ENCODE peak calls at places on chromosomes 16 and 17, in eight cellular contexts. One of them, this sample, is unnamed.

GRCh38 chr17:73343739-73344454 is 32.1 kb upstream of the CDC42EP4 start:
- DNase-seq in IMR-90: no peak
- DNase-seq in activated T-cell treated with anti-CD3 and anti-CD28 coated beads for 24 hours: no peak
- DNase-seq in HEK293T: no peak
- DNase-seq in RWPE1: no peak
- DNase-seq in psoas muscle: no peak
- DNase-seq in SW480: peak; percentile 51
- DNase-seq in lung: no peak
- DNase-seq in this sample: no peak

GRCh38 chr17:78979780-78980623 is at the start of gene LGALS3BP:
- DNase-seq in IMR-90: peak; percentile 78
- DNase-seq in activated T-cell treated with anti-CD3 and anti-CD28 coated beads for 24 hours: no peak
- DNase-seq in HEK293T: no peak
- DNase-seq in RWPE1: peak; percentile 93
- DNase-seq in psoas muscle: peak; percentile 79
- DNase-seq in SW480: peak; percentile 93
- DNase-seq in lung: peak; percentile 79
- DNase-seq in this sample: peak; percentile 91

GRCh38 chr16:13529193-13529982 is 390.6 kb upstream of the ERCC4 start:
- DNase-seq in IMR-90: no peak
- DNase-seq in activated T-cell treated with anti-CD3 and anti-CD28 coated beads for 24 hours: no peak
- DNase-seq in HEK293T: no peak
- DNase-seq in RWPE1: no peak
- DNase-seq in psoas muscle: no peak
- DNase-seq in SW480: no peak
- DNase-seq in lung: no peak
- DNase-seq in this sample: no peak

GRCh38 chr17:38528101-38528500 is 77.7 kb downstream of the SRCIN1 start:
- DNase-seq in IMR-90: no peak
- DNase-seq in activated T-cell treated with anti-CD3 and anti-CD28 coated beads for 24 hours: no peak
- DNase-seq in HEK293T: no peak
- DNase-seq in RWPE1: no peak
- DNase-seq in psoas muscle: peak; percentile 13
- DNase-seq in SW480: no peak
- DNase-seq in lung: no peak
- DNase-seq in this sample: no peak

GRCh38 chr17:79960788-79961522 is 74.7 kb downstream of the TBC1D16 start:
- DNase-seq in IMR-90: peak; percentile 26
- DNase-seq in activated T-cell treated with anti-CD3 and anti-CD28 coated beads for 24 hours: no peak
- DNase-seq in HEK293T: no peak
- DNase-seq in RWPE1: no peak
- DNase-seq in psoas muscle: no peak
- DNase-seq in SW480: no peak
- DNase-seq in lung: no peak
- DNase-seq in this sample: no peak

GRCh38 chr16:85047867-85048455 is 20.4 kb downstream of the KIAA0513 start:
- DNase-seq in IMR-90: no peak
- DNase-seq in activated T-cell treated with anti-CD3 and anti-CD28 coated beads for 24 hours: no peak
- DNase-seq in HEK293T: no peak
- DNase-seq in RWPE1: no peak
- DNase-seq in psoas muscle: peak; percentile 40
- DNase-seq in SW480: no peak
- DNase-seq in lung: no peak
- DNase-seq in this sample: no peak

GRCh38 chr16:12211870-12212690 is 235.5 kb downstream of the SNX29 start:
- DNase-seq in IMR-90: no peak
- DNase-seq in activated T-cell treated with anti-CD3 and anti-CD28 coated beads for 24 hours: no peak
- DNase-seq in HEK293T: no peak
- DNase-seq in RWPE1: no peak
- DNase-seq in psoas muscle: no peak
- DNase-seq in SW480: no peak
- DNase-seq in lung: no peak
- DNase-seq in this sample: no peak

GRCh38 chr17:76527430-76528111 is 9.9 kb downstream of the CYGB start:
- DNase-seq in IMR-90: peak; percentile 80
- DNase-seq in activated T-cell treated with anti-CD3 and anti-CD28 coated beads for 24 hours: no peak
- DNase-seq in HEK293T: no peak
- DNase-seq in RWPE1: no peak
- DNase-seq in psoas muscle: peak; percentile 85
- DNase-seq in SW480: peak; percentile 83
- DNase-seq in lung: peak; percentile 57
- DNase-seq in this sample: no peak

GRCh38 chr16:68737046-68737729 is at the start of gene CDH1:
- DNase-seq in IMR-90: no peak
- DNase-seq in activated T-cell treated with anti-CD3 and anti-CD28 coated beads for 24 hours: no peak
- DNase-seq in HEK293T: peak; percentile 60
- DNase-seq in RWPE1: peak; percentile 99
- DNase-seq in psoas muscle: no peak
- DNase-seq in SW480: peak; percentile 85
- DNase-seq in lung: peak; percentile 93
- DNase-seq in this sample: peak; percentile 84

GRCh38 chr17:68101075-68101991 is 65.8 kb downstream of the KPNA2 start:
- DNase-seq in IMR-90: peak; percentile 93
- DNase-seq in activated T-cell treated with anti-CD3 and anti-CD28 coated beads for 24 hours: peak; percentile 48
- DNase-seq in HEK293T: peak; percentile 77
- DNase-seq in RWPE1: peak; percentile 87
- DNase-seq in psoas muscle: peak; percentile 98
- DNase-seq in SW480: peak; percentile 96
- DNase-seq in lung: peak; percentile 93
- DNase-seq in this sample: peak; percentile 97

GRCh38 chr17:8762012-8762411 is 3.7 kb upstream of the SPDYE4 start:
- DNase-seq in IMR-90: no peak
- DNase-seq in activated T-cell treated with anti-CD3 and anti-CD28 coated beads for 24 hours: no peak
- DNase-seq in HEK293T: no peak
- DNase-seq in RWPE1: no peak
- DNase-seq in psoas muscle: no peak
- DNase-seq in SW480: no peak
- DNase-seq in lung: no peak
- DNase-seq in this sample: no peak

GRCh38 chr17:82370471-82371332 is 863 bp upstream of the UTS2R start:
- DNase-seq in IMR-90: no peak
- DNase-seq in activated T-cell treated with anti-CD3 and anti-CD28 coated beads for 24 hours: peak; percentile 11
- DNase-seq in HEK293T: no peak
- DNase-seq in RWPE1: no peak
- DNase-seq in psoas muscle: peak; percentile 52
- DNase-seq in SW480: no peak
- DNase-seq in lung: no peak
- DNase-seq in this sample: no peak

GRCh38 chr17:74513987-74514631 is 17.2 kb downstream of the CD300LB start:
- DNase-seq in IMR-90: peak; percentile 31
- DNase-seq in activated T-cell treated with anti-CD3 and anti-CD28 coated beads for 24 hours: no peak
- DNase-seq in HEK293T: peak; percentile 23
- DNase-seq in RWPE1: peak; percentile 36
- DNase-seq in psoas muscle: no peak
- DNase-seq in SW480: no peak
- DNase-seq in lung: no peak
- DNase-seq in this sample: no peak

GRCh38 chr17:13311301-13311700 is 290.4 kb downstream of the HS3ST3A1 start:
- DNase-seq in IMR-90: peak; percentile 12
- DNase-seq in activated T-cell treated with anti-CD3 and anti-CD28 coated beads for 24 hours: no peak
- DNase-seq in HEK293T: no peak
- DNase-seq in RWPE1: no peak
- DNase-seq in psoas muscle: no peak
- DNase-seq in SW480: no peak
- DNase-seq in lung: no peak
- DNase-seq in this sample: no peak

GRCh38 chr16:74677868-74678267 is 11.2 kb upstream of the RFWD3 start:
- DNase-seq in IMR-90: no peak
- DNase-seq in activated T-cell treated with anti-CD3 and anti-CD28 coated beads for 24 hours: no peak
- DNase-seq in HEK293T: no peak
- DNase-seq in RWPE1: no peak
- DNase-seq in psoas muscle: no peak
- DNase-seq in SW480: no peak
- DNase-seq in lung: no peak
- DNase-seq in this sample: no peak

GRCh38 chr16:82748026-82748425 is 121.3 kb downstream of the CDH13 start:
- DNase-seq in IMR-90: peak; percentile 66
- DNase-seq in activated T-cell treated with anti-CD3 and anti-CD28 coated beads for 24 hours: no peak
- DNase-seq in HEK293T: no peak
- DNase-seq in RWPE1: no peak
- DNase-seq in psoas muscle: peak; percentile 68
- DNase-seq in SW480: no peak
- DNase-seq in lung: no peak
- DNase-seq in this sample: no peak

GRCh38 chr17:77287432-77288068 is 146.8 kb downstream of the SEC14L1 start:
- DNase-seq in IMR-90: peak; percentile 94
- DNase-seq in activated T-cell treated with anti-CD3 and anti-CD28 coated beads for 24 hours: no peak
- DNase-seq in HEK293T: peak; percentile 44
- DNase-seq in RWPE1: peak; percentile 79
- DNase-seq in psoas muscle: peak; percentile 92
- DNase-seq in SW480: peak; percentile 88
- DNase-seq in lung: no peak
- DNase-seq in this sample: peak; percentile 73

GRCh38 chr17:48954300-48954755 is 9.7 kb upstream of the SNF8 start:
- DNase-seq in IMR-90: peak; percentile 49
- DNase-seq in activated T-cell treated with anti-CD3 and anti-CD28 coated beads for 24 hours: no peak
- DNase-seq in HEK293T: peak; percentile 58
- DNase-seq in RWPE1: no peak
- DNase-seq in psoas muscle: no peak
- DNase-seq in SW480: peak; percentile 75
- DNase-seq in lung: no peak
- DNase-seq in this sample: peak; percentile 14

GRCh38 chr17:29176500-29177351 is 3.5 kb downstream of the MYO18A start:
- DNase-seq in IMR-90: peak; percentile 43
- DNase-seq in activated T-cell treated with anti-CD3 and anti-CD28 coated beads for 24 hours: peak; percentile 50
- DNase-seq in HEK293T: peak; percentile 48
- DNase-seq in RWPE1: peak; percentile 72
- DNase-seq in psoas muscle: peak; percentile 77
- DNase-seq in SW480: peak; percentile 82
- DNase-seq in lung: peak; percentile 71
- DNase-seq in this sample: peak; percentile 74

GRCh38 chr17:18258356-18259038 is at the start of gene FLII:
- DNase-seq in IMR-90: peak; percentile 17
- DNase-seq in activated T-cell treated with anti-CD3 and anti-CD28 coated beads for 24 hours: peak; percentile 48
- DNase-seq in HEK293T: peak; percentile 58
- DNase-seq in RWPE1: peak; percentile 56
- DNase-seq in psoas muscle: no peak
- DNase-seq in SW480: no peak
- DNase-seq in lung: peak; percentile 39
- DNase-seq in this sample: peak; percentile 26

GRCh38 chr17:16870253-16871245 is 101.4 kb downstream of the TNFRSF13B start:
- DNase-seq in IMR-90: no peak
- DNase-seq in activated T-cell treated with anti-CD3 and anti-CD28 coated beads for 24 hours: no peak
- DNase-seq in HEK293T: no peak
- DNase-seq in RWPE1: no peak
- DNase-seq in psoas muscle: no peak
- DNase-seq in SW480: no peak
- DNase-seq in lung: no peak
- DNase-seq in this sample: no peak

GRCh38 chr17:29059281-29059680 is 16.3 kb downstream of the PIPOX start:
- DNase-seq in IMR-90: peak; percentile 77
- DNase-seq in activated T-cell treated with anti-CD3 and anti-CD28 coated beads for 24 hours: no peak
- DNase-seq in HEK293T: no peak
- DNase-seq in RWPE1: peak; percentile 30
- DNase-seq in psoas muscle: no peak
- DNase-seq in SW480: peak; percentile 34
- DNase-seq in lung: no peak
- DNase-seq in this sample: no peak

GRCh38 chr17:42521666-42522262 is 14.3 kb upstream of the NAGLU start:
- DNase-seq in IMR-90: no peak
- DNase-seq in activated T-cell treated with anti-CD3 and anti-CD28 coated beads for 24 hours: no peak
- DNase-seq in HEK293T: no peak
- DNase-seq in RWPE1: no peak
- DNase-seq in psoas muscle: no peak
- DNase-seq in SW480: no peak
- DNase-seq in lung: no peak
- DNase-seq in this sample: no peak

GRCh38 chr16:25030420-25031131 is 15.4 kb upstream of the ARHGAP17 start:
- DNase-seq in IMR-90: no peak
- DNase-seq in activated T-cell treated with anti-CD3 and anti-CD28 coated beads for 24 hours: no peak
- DNase-seq in HEK293T: no peak
- DNase-seq in RWPE1: no peak
- DNase-seq in psoas muscle: no peak
- DNase-seq in SW480: no peak
- DNase-seq in lung: no peak
- DNase-seq in this sample: no peak

GRCh38 chr16:28064706-28065249 is 1.3 kb upstream of the GSG1L start:
- DNase-seq in IMR-90: no peak
- DNase-seq in activated T-cell treated with anti-CD3 and anti-CD28 coated beads for 24 hours: no peak
- DNase-seq in HEK293T: no peak
- DNase-seq in RWPE1: no peak
- DNase-seq in psoas muscle: no peak
- DNase-seq in SW480: no peak
- DNase-seq in lung: no peak
- DNase-seq in this sample: no peak

GRCh38 chr17:13244511-13244910 is 226.7 kb upstream of the ELAC2 start:
- DNase-seq in IMR-90: no peak
- DNase-seq in activated T-cell treated with anti-CD3 and anti-CD28 coated beads for 24 hours: no peak
- DNase-seq in HEK293T: no peak
- DNase-seq in RWPE1: no peak
- DNase-seq in psoas muscle: peak; percentile 64
- DNase-seq in SW480: no peak
- DNase-seq in lung: no peak
- DNase-seq in this sample: no peak

GRCh38 chr17:18224428-18225120 is 861 bp upstream of the LLGL1 start:
- DNase-seq in IMR-90: peak; percentile 29
- DNase-seq in activated T-cell treated with anti-CD3 and anti-CD28 coated beads for 24 hours: no peak
- DNase-seq in HEK293T: peak; percentile 16
- DNase-seq in RWPE1: no peak
- DNase-seq in psoas muscle: no peak
- DNase-seq in SW480: no peak
- DNase-seq in lung: no peak
- DNase-seq in this sample: no peak

GRCh38 chr16:86357303-86357702 is 153.0 kb upstream of the FOXF1 start:
- DNase-seq in IMR-90: no peak
- DNase-seq in activated T-cell treated with anti-CD3 and anti-CD28 coated beads for 24 hours: no peak
- DNase-seq in HEK293T: no peak
- DNase-seq in RWPE1: no peak
- DNase-seq in psoas muscle: no peak
- DNase-seq in SW480: no peak
- DNase-seq in lung: no peak
- DNase-seq in this sample: no peak

GRCh38 chr16:84600343-84601229 is 17.3 kb downstream of the COTL1 start:
- DNase-seq in IMR-90: peak; percentile 43
- DNase-seq in activated T-cell treated with anti-CD3 and anti-CD28 coated beads for 24 hours: no peak
- DNase-seq in HEK293T: no peak
- DNase-seq in RWPE1: no peak
- DNase-seq in psoas muscle: no peak
- DNase-seq in SW480: no peak
- DNase-seq in lung: no peak
- DNase-seq in this sample: no peak

GRCh38 chr17:79954281-79955166 is 81.1 kb downstream of the TBC1D16 start:
- DNase-seq in IMR-90: no peak
- DNase-seq in activated T-cell treated with anti-CD3 and anti-CD28 coated beads for 24 hours: no peak
- DNase-seq in HEK293T: no peak
- DNase-seq in RWPE1: no peak
- DNase-seq in psoas muscle: peak; percentile 34
- DNase-seq in SW480: no peak
- DNase-seq in lung: no peak
- DNase-seq in this sample: no peak

GRCh38 chr17:74922694-74923537 is at the start of gene USH1G:
- DNase-seq in IMR-90: no peak
- DNase-seq in activated T-cell treated with anti-CD3 and anti-CD28 coated beads for 24 hours: no peak
- DNase-seq in HEK293T: peak; percentile 77
- DNase-seq in RWPE1: peak; percentile 65
- DNase-seq in psoas muscle: no peak
- DNase-seq in SW480: no peak
- DNase-seq in lung: no peak
- DNase-seq in this sample: no peak

GRCh38 chr16:10172848-10173655 is 9.2 kb downstream of the GRIN2A start:
- DNase-seq in IMR-90: no peak
- DNase-seq in activated T-cell treated with anti-CD3 and anti-CD28 coated beads for 24 hours: no peak
- DNase-seq in HEK293T: no peak
- DNase-seq in RWPE1: peak; percentile 34
- DNase-seq in psoas muscle: no peak
- DNase-seq in SW480: no peak
- DNase-seq in lung: no peak
- DNase-seq in this sample: no peak

GRCh38 chr17:49842846-49843245 is 5.0 kb downstream of the TAC4 start:
- DNase-seq in IMR-90: peak; percentile 21
- DNase-seq in activated T-cell treated with anti-CD3 and anti-CD28 coated beads for 24 hours: no peak
- DNase-seq in HEK293T: no peak
- DNase-seq in RWPE1: no peak
- DNase-seq in psoas muscle: no peak
- DNase-seq in SW480: no peak
- DNase-seq in lung: no peak
- DNase-seq in this sample: no peak

GRCh38 chr16:2032285-2033056 is 5.8 kb downstream of the NHERF2 start:
- DNase-seq in IMR-90: peak; percentile 49
- DNase-seq in activated T-cell treated with anti-CD3 and anti-CD28 coated beads for 24 hours: no peak
- DNase-seq in HEK293T: no peak
- DNase-seq in RWPE1: no peak
- DNase-seq in psoas muscle: no peak
- DNase-seq in SW480: no peak
- DNase-seq in lung: no peak
- DNase-seq in this sample: no peak

This sample was measured in NCI-H510A.